ENCODE peak calls at places on chromosomes 4 and X, in six cellular contexts. One of them, this sample, is unnamed.

GRCh38 chrX:70360366-70360765 is 62.7 kb upstream of the GDPD2 start:
- DNase-seq in mammary epithelial cell: no peak
- DNase-seq in Panc1: no peak
- DNase-seq in AG09319: no peak
- DNase-seq in HCT116: no peak
- DNase-seq in prostate gland: no peak
- DNase-seq in this sample: no peak

GRCh38 chr4:78214078-78214477 is 157.0 kb downstream of the FRAS1 start:
- DNase-seq in prostate gland: no peak
- DNase-seq in Panc1: no peak
- DNase-seq in AG09319: no peak
- DNase-seq in mammary epithelial cell: no peak
- DNase-seq in HCT116: no peak
- DNase-seq in this sample: no peak

GRCh38 chrX:135086197-135086854 is 34.0 kb downstream of the ETDB start:
- DNase-seq in AG09319: peak
- DNase-seq in prostate gland: peak
- DNase-seq in Panc1: peak
- DNase-seq in HCT116: peak
- DNase-seq in mammary epithelial cell: peak
- DNase-seq in this sample: peak

GRCh38 chr4:182189107-182189878 is 53.9 kb upstream of the TENM3 start:
- DNase-seq in HCT116: no peak
- DNase-seq in prostate gland: no peak
- DNase-seq in mammary epithelial cell: peak
- DNase-seq in Panc1: no peak
- DNase-seq in AG09319: no peak
- DNase-seq in this sample: peak

GRCh38 chrX:130111220-130111934 is 1.1 kb upstream of the ELF4 start:
- DNase-seq in HCT116: no peak
- DNase-seq in AG09319: no peak
- DNase-seq in Panc1: no peak
- DNase-seq in mammary epithelial cell: peak
- DNase-seq in prostate gland: no peak
- DNase-seq in this sample: no peak

GRCh38 chr4:1910643-1911042 is 39.5 kb downstream of the NSD2 start:
- DNase-seq in mammary epithelial cell: peak
- DNase-seq in Panc1: no peak
- DNase-seq in prostate gland: peak
- DNase-seq in HCT116: no peak
- DNase-seq in AG09319: peak
- DNase-seq in this sample: peak

GRCh38 chrX:16873106-16873505 is 2.9 kb upstream of the RBBP7 start:
- DNase-seq in HCT116: no peak
- DNase-seq in Panc1: no peak
- DNase-seq in prostate gland: no peak
- DNase-seq in mammary epithelial cell: peak
- DNase-seq in AG09319: no peak
- DNase-seq in this sample: no peak

GRCh38 chr4:100014616-100015015 is 64.5 kb upstream of the H2AZ1 start:
- DNase-seq in HCT116: no peak
- DNase-seq in AG09319: no peak
- DNase-seq in prostate gland: no peak
- DNase-seq in mammary epithelial cell: no peak
- DNase-seq in Panc1: no peak
- DNase-seq in this sample: no peak

GRCh38 chrX:101230636-101231035 is 11.1 kb downstream of the DRP2 start:
- DNase-seq in Panc1: no peak
- DNase-seq in mammary epithelial cell: peak
- DNase-seq in AG09319: no peak
- DNase-seq in HCT116: no peak
- DNase-seq in prostate gland: no peak
- DNase-seq in this sample: no peak

GRCh38 chrX:110941906-110942305 is 146.3 kb upstream of the CHRDL1 start:
- DNase-seq in prostate gland: peak
- DNase-seq in Panc1: no peak
- DNase-seq in HCT116: no peak
- DNase-seq in mammary epithelial cell: peak
- DNase-seq in AG09319: no peak
- DNase-seq in this sample: no peak

GRCh38 chr4:19924761-19925160 is 326.9 kb upstream of the SLIT2 start:
- DNase-seq in mammary epithelial cell: no peak
- DNase-seq in prostate gland: no peak
- DNase-seq in Panc1: no peak
- DNase-seq in HCT116: no peak
- DNase-seq in AG09319: no peak
- DNase-seq in this sample: no peak

GRCh38 chrX:75278991-75279390 is 5.1 kb downstream of the UPRT start:
- DNase-seq in HCT116: no peak
- DNase-seq in prostate gland: no peak
- DNase-seq in Panc1: no peak
- DNase-seq in mammary epithelial cell: no peak
- DNase-seq in AG09319: no peak
- DNase-seq in this sample: no peak

GRCh38 chr4:1445716-1446445 is 39.6 kb upstream of the NKX1-1 start:
- DNase-seq in HCT116: no peak
- DNase-seq in prostate gland: no peak
- DNase-seq in mammary epithelial cell: no peak
- DNase-seq in AG09319: no peak
- DNase-seq in Panc1: no peak
- DNase-seq in this sample: no peak

GRCh38 chr4:111641813-111642579 is 503.3 kb upstream of the FAM241A start:
- DNase-seq in AG09319: peak
- DNase-seq in prostate gland: peak
- DNase-seq in mammary epithelial cell: peak
- DNase-seq in HCT116: peak
- DNase-seq in Panc1: peak
- DNase-seq in this sample: peak

GRCh38 chr4:111806331-111806730 is 338.9 kb upstream of the FAM241A start:
- DNase-seq in HCT116: peak
- DNase-seq in AG09319: no peak
- DNase-seq in prostate gland: no peak
- DNase-seq in Panc1: no peak
- DNase-seq in mammary epithelial cell: no peak
- DNase-seq in this sample: peak

GRCh38 chr4:122764808-122765189 is 32.3 kb downstream of the BBS12 start:
- DNase-seq in prostate gland: no peak
- DNase-seq in HCT116: no peak
- DNase-seq in Panc1: no peak
- DNase-seq in mammary epithelial cell: peak
- DNase-seq in AG09319: peak
- DNase-seq in this sample: no peak

GRCh38 chrX:64151911-64152310 is 53.6 kb downstream of the AMER1 start:
- DNase-seq in prostate gland: peak
- DNase-seq in Panc1: no peak
- DNase-seq in AG09319: no peak
- DNase-seq in mammary epithelial cell: peak
- DNase-seq in HCT116: no peak
- DNase-seq in this sample: no peak

GRCh38 chr4:47642985-47643745 is 158.1 kb downstream of the ATP10D start:
- DNase-seq in prostate gland: no peak
- DNase-seq in AG09319: no peak
- DNase-seq in HCT116: no peak
- DNase-seq in Panc1: no peak
- DNase-seq in mammary epithelial cell: no peak
- DNase-seq in this sample: no peak

GRCh38 chr4:113683143-113683542 is 78.4 kb downstream of the CAMK2D start:
- DNase-seq in Panc1: no peak
- DNase-seq in mammary epithelial cell: peak
- DNase-seq in prostate gland: no peak
- DNase-seq in AG09319: no peak
- DNase-seq in HCT116: no peak
- DNase-seq in this sample: no peak

GRCh38 chrX:112851161-112851779 is 10.6 kb upstream of the AMOT start:
- DNase-seq in HCT116: no peak
- DNase-seq in Panc1: no peak
- DNase-seq in AG09319: no peak
- DNase-seq in prostate gland: no peak
- DNase-seq in mammary epithelial cell: peak
- DNase-seq in this sample: no peak

GRCh38 chr4:153777421-153777820 is 11.5 kb downstream of the SFRP2 start:
- DNase-seq in mammary epithelial cell: no peak
- DNase-seq in prostate gland: no peak
- DNase-seq in AG09319: no peak
- DNase-seq in HCT116: no peak
- DNase-seq in Panc1: no peak
- DNase-seq in this sample: no peak

GRCh38 chr4:153771058-153771457 is 11.2 kb upstream of the RNF175 start:
- DNase-seq in Panc1: no peak
- DNase-seq in mammary epithelial cell: no peak
- DNase-seq in HCT116: no peak
- DNase-seq in AG09319: no peak
- DNase-seq in prostate gland: no peak
- DNase-seq in this sample: no peak

GRCh38 chr4:153778383-153778782 is 10.5 kb downstream of the SFRP2 start:
- DNase-seq in Panc1: no peak
- DNase-seq in mammary epithelial cell: no peak
- DNase-seq in AG09319: no peak
- DNase-seq in HCT116: no peak
- DNase-seq in prostate gland: no peak
- DNase-seq in this sample: no peak

GRCh38 chr4:153776601-153777000 is 12.3 kb downstream of the SFRP2 start:
- DNase-seq in HCT116: no peak
- DNase-seq in AG09319: no peak
- DNase-seq in Panc1: no peak
- DNase-seq in prostate gland: no peak
- DNase-seq in mammary epithelial cell: no peak
- DNase-seq in this sample: no peak

GRCh38 chr4:153773236-153773690 is 13.4 kb upstream of the RNF175 start:
- DNase-seq in prostate gland: no peak
- DNase-seq in AG09319: no peak
- DNase-seq in HCT116: no peak
- DNase-seq in Panc1: no peak
- DNase-seq in mammary epithelial cell: no peak
- DNase-seq in this sample: no peak
- TF ChIP-seq CTCF in prostate gland: no peak
- TF ChIP-seq CTCF in AG09319: peak
- TF ChIP-seq CTCF in HCT116: peak
- TF ChIP-seq CTCF in Panc1: peak
- TF ChIP-seq CTCF in mammary epithelial cell: no peak
- TF ChIP-seq CTCF in this sample: no peak

DNA sequence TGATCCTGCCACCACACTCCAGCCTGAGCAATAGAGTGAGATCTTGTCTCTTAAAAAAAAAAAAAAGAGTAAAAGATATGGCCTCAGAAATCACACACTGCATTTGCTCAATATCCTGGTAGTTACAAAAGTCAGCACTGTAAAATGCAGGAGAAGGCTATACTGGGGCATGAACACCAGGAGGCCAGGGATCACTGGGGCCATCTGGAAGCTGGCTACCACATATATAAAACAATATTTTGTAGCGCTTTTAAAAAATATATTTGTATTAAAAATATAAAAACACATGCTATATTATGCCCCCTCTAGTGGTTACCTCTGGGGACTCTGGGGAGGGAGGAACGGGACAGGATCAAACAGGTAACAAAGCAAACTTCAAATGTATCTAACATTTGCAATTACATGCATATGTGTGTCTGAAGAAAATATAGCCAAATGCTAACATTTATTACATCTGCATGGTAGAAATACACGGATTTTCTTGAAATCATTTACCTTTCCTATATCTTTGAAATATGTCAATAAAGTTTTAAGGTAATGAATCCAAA is 4.0 kb downstream of the C4orf46 start:
- DNase-seq in prostate gland: no peak
- DNase-seq in mammary epithelial cell: peak
- DNase-seq in AG09319: no peak
- DNase-seq in HCT116: no peak
- DNase-seq in Panc1: peak
- DNase-seq in this sample: peak
- TF ChIP-seq CTCF in prostate gland: peak
- TF ChIP-seq CTCF in mammary epithelial cell: peak
- TF ChIP-seq CTCF in AG09319: peak
- TF ChIP-seq CTCF in HCT116: peak
- TF ChIP-seq CTCF in Panc1: peak
- TF ChIP-seq CTCF in this sample: peak

GRCh38 chrX:153922932-153923857 is 2.9 kb downstream of the ARHGAP4 start:
- DNase-seq in mammary epithelial cell: peak
- DNase-seq in HCT116: no peak
- DNase-seq in AG09319: peak
- DNase-seq in Panc1: no peak
- DNase-seq in prostate gland: peak
- DNase-seq in this sample: no peak
- TF ChIP-seq CTCF in mammary epithelial cell: peak
- TF ChIP-seq CTCF in HCT116: no peak
- TF ChIP-seq CTCF in AG09319: peak
- TF ChIP-seq CTCF in Panc1: no peak
- TF ChIP-seq CTCF in prostate gland: peak
- TF ChIP-seq CTCF in this sample: no peak

GRCh38 chr4:67430989-67431388 is 114.3 kb downstream of the CENPC start:
- DNase-seq in HCT116: no peak
- DNase-seq in AG09319: no peak
- DNase-seq in Panc1: no peak
- DNase-seq in prostate gland: no peak
- DNase-seq in mammary epithelial cell: no peak
- DNase-seq in this sample: no peak
- TF ChIP-seq CTCF in HCT116: no peak
- TF ChIP-seq CTCF in AG09319: no peak
- TF ChIP-seq CTCF in Panc1: no peak
- TF ChIP-seq CTCF in prostate gland: no peak
- TF ChIP-seq CTCF in mammary epithelial cell: no peak
- TF ChIP-seq CTCF in this sample: no peak

GRCh38 chr4:7877131-7877530 is 62.5 kb downstream of the AFAP1 start:
- DNase-seq in AG09319: no peak
- DNase-seq in prostate gland: no peak
- DNase-seq in HCT116: no peak
- DNase-seq in mammary epithelial cell: no peak
- DNase-seq in Panc1: no peak
- DNase-seq in this sample: no peak

GRCh38 chr4:7873881-7874280 is 65.8 kb downstream of the AFAP1 start:
- DNase-seq in prostate gland: no peak
- DNase-seq in mammary epithelial cell: no peak
- DNase-seq in HCT116: no peak
- DNase-seq in Panc1: no peak
- DNase-seq in AG09319: no peak
- DNase-seq in this sample: no peak

GRCh38 chr4:7874838-7875237 is 64.8 kb downstream of the AFAP1 start:
- DNase-seq in mammary epithelial cell: no peak
- DNase-seq in HCT116: no peak
- DNase-seq in AG09319: no peak
- DNase-seq in prostate gland: no peak
- DNase-seq in Panc1: no peak
- DNase-seq in this sample: no peak

GRCh38 chr4:7878323-7878722 is 61.3 kb downstream of the AFAP1 start:
- DNase-seq in AG09319: no peak
- DNase-seq in Panc1: no peak
- DNase-seq in prostate gland: no peak
- DNase-seq in mammary epithelial cell: no peak
- DNase-seq in HCT116: no peak
- DNase-seq in this sample: no peak

GRCh38 chr4:7876096-7876993 is 63.3 kb downstream of the AFAP1 start:
- DNase-seq in prostate gland: no peak
- DNase-seq in AG09319: no peak
- DNase-seq in HCT116: no peak
- DNase-seq in mammary epithelial cell: peak
- DNase-seq in Panc1: no peak
- DNase-seq in this sample: peak
- TF ChIP-seq CTCF in prostate gland: no peak
- TF ChIP-seq CTCF in AG09319: peak
- TF ChIP-seq CTCF in HCT116: peak
- TF ChIP-seq CTCF in mammary epithelial cell: peak
- TF ChIP-seq CTCF in Panc1: peak
- TF ChIP-seq CTCF in this sample: peak

GRCh38 chr4:171534391-171534790 is 278.8 kb upstream of the GALNTL6 start:
- DNase-seq in prostate gland: no peak
- DNase-seq in mammary epithelial cell: no peak
- DNase-seq in AG09319: no peak
- DNase-seq in Panc1: no peak
- DNase-seq in HCT116: no peak
- DNase-seq in this sample: no peak
- TF ChIP-seq CTCF in prostate gland: no peak
- TF ChIP-seq CTCF in mammary epithelial cell: no peak
- TF ChIP-seq CTCF in AG09319: no peak
- TF ChIP-seq CTCF in Panc1: no peak
- TF ChIP-seq CTCF in HCT116: no peak
- TF ChIP-seq CTCF in this sample: no peak

This sample was measured in nephron progenitor cell.